ENCODE peak calls at places on chromosomes 1 and 21, in nine cellular contexts. One of them, this sample, is unnamed.

GRCh38 chr1:65224681-65225091 is 76.7 kb downstream of the AK4 start:
- DNase-seq in transverse colon: no peak
- DNase-seq in ovary: no peak
- DNase-seq in right lobe of liver: no peak
- DNase-seq in breast epithelium: no peak
- DNase-seq in prostate gland: no peak
- DNase-seq in A549: no peak
- DNase-seq in upper lobe of left lung: no peak
- DNase-seq in tibial nerve: no peak
- DNase-seq in this sample: no peak

GRCh38 chr1:20086800-20087199 is 16.8 kb downstream of the PLA2G5 start:
- DNase-seq in transverse colon: no peak
- DNase-seq in ovary: no peak
- DNase-seq in right lobe of liver: no peak
- DNase-seq in breast epithelium: no peak
- DNase-seq in prostate gland: no peak
- DNase-seq in A549: no peak
- DNase-seq in upper lobe of left lung: no peak
- DNase-seq in tibial nerve: no peak
- DNase-seq in this sample: no peak

GRCh38 chr1:97797403-97798183 is 123.2 kb downstream of the DPYD start:
- DNase-seq in transverse colon: no peak
- DNase-seq in ovary: no peak
- DNase-seq in right lobe of liver: no peak
- DNase-seq in breast epithelium: no peak
- DNase-seq in prostate gland: no peak
- DNase-seq in A549: no peak
- DNase-seq in upper lobe of left lung: no peak
- DNase-seq in tibial nerve: no peak
- DNase-seq in this sample: no peak

GRCh38 chr1:208203848-208204609 is 40.2 kb downstream of the PLXNA2 start:
- DNase-seq in transverse colon: no peak
- DNase-seq in ovary: no peak
- DNase-seq in right lobe of liver: no peak
- DNase-seq in breast epithelium: no peak
- DNase-seq in prostate gland: no peak
- DNase-seq in A549: no peak
- DNase-seq in upper lobe of left lung: no peak
- DNase-seq in tibial nerve: no peak
- DNase-seq in this sample: no peak

GRCh38 chr1:45040297-45040696 is 28.2 kb downstream of the UROD start:
- DNase-seq in transverse colon: no peak
- DNase-seq in ovary: no peak
- DNase-seq in right lobe of liver: no peak
- DNase-seq in breast epithelium: no peak
- DNase-seq in prostate gland: no peak
- DNase-seq in A549: no peak
- DNase-seq in upper lobe of left lung: no peak
- DNase-seq in tibial nerve: no peak
- DNase-seq in this sample: no peak

GRCh38 chr21:46393451-46393940 is 65.2 kb upstream of the DIP2A start:
- DNase-seq in transverse colon: no peak
- DNase-seq in ovary: peak; percentile 62
- DNase-seq in right lobe of liver: no peak
- DNase-seq in breast epithelium: no peak
- DNase-seq in prostate gland: no peak
- DNase-seq in A549: no peak
- DNase-seq in upper lobe of left lung: no peak
- DNase-seq in tibial nerve: no peak
- DNase-seq in this sample: no peak

GRCh38 chr21:42536601-42537000 is 22.9 kb downstream of the SLC37A1 start:
- DNase-seq in transverse colon: no peak
- DNase-seq in ovary: no peak
- DNase-seq in right lobe of liver: no peak
- DNase-seq in breast epithelium: peak; percentile 24
- DNase-seq in prostate gland: no peak
- DNase-seq in A549: no peak
- DNase-seq in upper lobe of left lung: peak; percentile 12
- DNase-seq in tibial nerve: no peak
- DNase-seq in this sample: peak; percentile 41

GRCh38 chr1:87329051-87329755 is 523 bp downstream of the LMO4 start:
- DNase-seq in transverse colon: peak; percentile 57
- DNase-seq in ovary: peak; percentile 60
- DNase-seq in right lobe of liver: peak; percentile 79
- DNase-seq in breast epithelium: no peak
- DNase-seq in prostate gland: peak; percentile 43
- DNase-seq in A549: no peak
- DNase-seq in upper lobe of left lung: peak; percentile 43
- DNase-seq in tibial nerve: peak; percentile 15
- DNase-seq in this sample: peak; percentile 70

DNA sequence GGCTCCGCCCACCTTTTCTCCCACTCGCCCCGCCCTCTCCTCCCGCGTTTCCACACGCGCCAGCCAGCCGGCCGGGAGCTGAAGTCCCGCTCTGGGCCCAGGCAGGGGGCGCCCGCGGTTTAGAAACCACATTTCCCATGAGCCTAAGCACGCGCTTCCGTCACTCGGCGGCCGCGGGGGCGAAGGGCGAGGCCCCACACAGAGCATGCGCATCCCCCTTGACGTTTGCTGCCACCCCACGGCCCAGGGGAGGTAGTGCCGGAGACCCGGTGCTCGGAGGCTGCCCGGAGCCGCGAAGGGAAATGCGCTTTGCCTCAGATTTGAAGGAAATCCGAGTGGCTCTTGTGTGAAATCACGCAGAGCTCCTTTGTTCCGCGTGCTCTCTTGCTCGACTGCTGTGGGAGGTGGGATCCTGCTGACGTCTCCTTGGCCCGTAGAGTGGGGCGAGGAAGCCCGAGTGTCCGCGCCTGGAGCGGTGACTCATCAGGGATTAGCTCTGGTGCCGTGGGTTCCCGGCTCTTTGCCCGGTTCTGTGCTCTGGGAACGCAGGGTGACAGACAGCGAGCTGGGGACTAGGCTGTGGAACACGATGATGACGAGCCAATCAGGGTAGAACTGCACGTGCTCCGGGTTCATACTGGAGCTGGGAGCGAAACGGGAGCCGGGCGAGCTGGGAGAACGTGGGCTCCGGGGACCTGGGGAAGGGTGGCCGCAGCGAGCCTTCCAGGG is 406 bp upstream of the B3GALNT2 start:
- DNase-seq in transverse colon: peak; percentile 100
- DNase-seq in ovary: peak; percentile 100
- DNase-seq in right lobe of liver: peak; percentile 100
- DNase-seq in breast epithelium: peak; percentile 99
- DNase-seq in prostate gland: peak; percentile 99
- DNase-seq in A549: peak; percentile 99
- DNase-seq in upper lobe of left lung: peak; percentile 99
- DNase-seq in tibial nerve: peak; percentile 99
- DNase-seq in this sample: peak; percentile 99
- TF ChIP-seq POLR2A in transverse colon: peak; percentile 74
- TF ChIP-seq POLR2A in ovary: peak; percentile 86
- TF ChIP-seq POLR2A in right lobe of liver: peak; percentile 88
- TF ChIP-seq POLR2A in breast epithelium: no peak
- TF ChIP-seq POLR2A in prostate gland: peak; percentile 6
- TF ChIP-seq POLR2A in A549: peak; percentile 67
- TF ChIP-seq POLR2A in upper lobe of left lung: no peak
- TF ChIP-seq POLR2A in tibial nerve: peak; percentile 91
- TF ChIP-seq POLR2A in this sample: peak; percentile 76

DNA sequence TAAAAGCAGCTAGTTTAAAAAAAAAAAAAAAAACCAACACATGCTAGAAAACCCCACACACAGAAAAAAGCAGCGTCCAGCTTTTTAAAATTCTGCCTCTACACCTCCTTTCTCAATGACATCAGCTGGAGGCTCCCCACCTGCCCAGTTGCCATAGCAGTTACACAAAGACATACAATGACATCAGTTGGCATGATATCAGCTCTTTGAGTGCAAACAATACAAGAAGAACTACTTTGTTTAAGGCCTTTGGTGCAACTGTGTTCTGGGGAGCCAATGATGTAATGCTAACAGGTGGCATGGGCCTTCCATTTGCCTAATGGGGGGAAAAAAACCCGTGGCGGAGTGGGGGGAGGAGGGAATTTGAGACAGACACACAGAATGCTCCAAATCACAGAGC is 32.9 kb downstream of the DUSP10 start:
- DNase-seq in transverse colon: peak; percentile 28
- DNase-seq in ovary: no peak
- DNase-seq in right lobe of liver: no peak
- DNase-seq in breast epithelium: no peak
- DNase-seq in prostate gland: no peak
- DNase-seq in A549: peak; percentile 86
- DNase-seq in upper lobe of left lung: peak; percentile 35
- DNase-seq in tibial nerve: no peak
- DNase-seq in this sample: peak; percentile 57
- H3K4me1 ChIP-seq in transverse colon: peaks cover 36% of the 10 kb centered on the region
- H3K4me1 ChIP-seq in ovary: no peaks in the 10 kb centered on the region
- H3K4me1 ChIP-seq in right lobe of liver: peaks cover 58% of the 10 kb centered on the region
- H3K4me1 ChIP-seq in breast epithelium: no peaks in the 10 kb centered on the region
- H3K4me1 ChIP-seq in prostate gland: no peaks in the 10 kb centered on the region
- H3K4me1 ChIP-seq in A549: peaks cover 57% of the 10 kb centered on the region
- H3K4me1 ChIP-seq in upper lobe of left lung: peaks cover 12% of the 10 kb centered on the region
- H3K4me1 ChIP-seq in tibial nerve: peaks cover 7% of the 10 kb centered on the region
- H3K4me1 ChIP-seq in this sample: no peaks in the 10 kb centered on the region

DNA sequence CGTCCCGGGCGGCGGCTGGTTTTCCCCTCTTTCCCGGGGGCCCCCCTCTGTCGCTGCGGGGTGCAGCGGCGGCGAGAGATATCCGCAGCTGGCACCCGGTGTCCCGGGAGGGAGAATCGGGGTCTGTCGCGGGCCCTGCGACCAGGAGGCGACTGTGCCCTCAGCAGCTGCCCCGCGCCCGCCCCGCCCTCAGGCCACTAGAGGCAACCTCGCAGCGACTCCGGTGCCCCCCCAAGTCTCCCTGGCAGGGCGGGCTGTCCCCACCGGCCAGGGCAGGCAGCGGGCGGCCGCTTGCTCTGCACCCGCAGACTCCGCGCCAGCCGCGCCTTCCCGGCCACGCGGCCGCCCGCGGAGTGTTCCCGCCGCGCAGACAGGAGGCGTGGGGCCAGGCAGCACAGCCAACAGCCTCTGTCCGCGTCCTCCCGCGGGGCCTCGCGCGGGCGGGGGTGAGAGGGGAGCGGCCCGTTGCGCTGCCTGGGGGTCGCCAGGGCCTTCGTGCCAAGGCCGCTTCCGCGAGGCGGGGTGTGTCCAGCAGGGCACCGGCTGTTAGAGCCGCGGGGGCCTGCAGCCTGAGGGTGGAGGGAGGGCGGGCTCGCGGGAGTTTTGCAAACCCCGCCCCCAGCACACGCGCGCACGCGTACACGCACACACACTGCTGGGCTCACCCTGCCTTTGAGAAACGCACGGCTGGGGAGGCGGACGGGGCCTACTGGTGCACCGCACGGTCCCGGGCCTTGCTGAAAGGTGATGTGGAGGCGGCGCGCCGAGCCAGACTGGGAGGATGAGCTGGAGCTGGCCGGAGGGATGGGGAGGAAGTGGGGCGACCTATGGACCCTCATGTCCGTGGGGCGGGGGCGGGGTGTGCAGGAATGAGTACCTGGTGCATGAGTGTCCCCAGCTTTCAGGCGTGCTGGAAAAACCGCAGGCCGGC is 41.4 kb downstream of the KIAA1614 start:
- DNase-seq in transverse colon: peak; percentile 79
- DNase-seq in ovary: peak; percentile 79
- DNase-seq in right lobe of liver: peak; percentile 74
- DNase-seq in breast epithelium: no peak
- DNase-seq in prostate gland: peak; percentile 22
- DNase-seq in A549: peak; percentile 61
- DNase-seq in upper lobe of left lung: peak; percentile 55
- DNase-seq in tibial nerve: no peak
- DNase-seq in this sample: peak; percentile 82
- TF ChIP-seq POLR2A in transverse colon: no peak
- TF ChIP-seq POLR2A in ovary: no peak
- TF ChIP-seq POLR2A in right lobe of liver: no peak
- TF ChIP-seq POLR2A in breast epithelium: no peak
- TF ChIP-seq POLR2A in prostate gland: no peak
- TF ChIP-seq POLR2A in A549: peak; percentile 38
- TF ChIP-seq POLR2A in upper lobe of left lung: no peak
- TF ChIP-seq POLR2A in tibial nerve: no peak
- TF ChIP-seq POLR2A in this sample: no peak

GRCh38 chr1:203180611-203181330 is 5.1 kb upstream of the MYBPH start:
- DNase-seq in transverse colon: no peak
- DNase-seq in ovary: no peak
- DNase-seq in right lobe of liver: no peak
- DNase-seq in breast epithelium: peak; percentile 44
- DNase-seq in prostate gland: no peak
- DNase-seq in A549: no peak
- DNase-seq in upper lobe of left lung: no peak
- DNase-seq in tibial nerve: no peak
- DNase-seq in this sample: no peak

GRCh38 chr1:203182377-203182927 is 4.1 kb downstream of the CHI3L1 start:
- DNase-seq in transverse colon: no peak
- DNase-seq in ovary: no peak
- DNase-seq in right lobe of liver: no peak
- DNase-seq in breast epithelium: peak; percentile 17
- DNase-seq in prostate gland: no peak
- DNase-seq in A549: no peak
- DNase-seq in upper lobe of left lung: no peak
- DNase-seq in tibial nerve: no peak
- DNase-seq in this sample: peak; percentile 12

GRCh38 chr1:203179328-203180009 is 3.8 kb upstream of the MYBPH start:
- DNase-seq in transverse colon: no peak
- DNase-seq in ovary: no peak
- DNase-seq in right lobe of liver: no peak
- DNase-seq in breast epithelium: peak; percentile 47
- DNase-seq in prostate gland: no peak
- DNase-seq in A549: no peak
- DNase-seq in upper lobe of left lung: no peak
- DNase-seq in tibial nerve: no peak
- DNase-seq in this sample: no peak

GRCh38 chr1:203183828-203184227 is 2.7 kb downstream of the CHI3L1 start:
- DNase-seq in transverse colon: no peak
- DNase-seq in ovary: no peak
- DNase-seq in right lobe of liver: no peak
- DNase-seq in breast epithelium: no peak
- DNase-seq in prostate gland: no peak
- DNase-seq in A549: no peak
- DNase-seq in upper lobe of left lung: no peak
- DNase-seq in tibial nerve: no peak
- DNase-seq in this sample: no peak

DNA sequence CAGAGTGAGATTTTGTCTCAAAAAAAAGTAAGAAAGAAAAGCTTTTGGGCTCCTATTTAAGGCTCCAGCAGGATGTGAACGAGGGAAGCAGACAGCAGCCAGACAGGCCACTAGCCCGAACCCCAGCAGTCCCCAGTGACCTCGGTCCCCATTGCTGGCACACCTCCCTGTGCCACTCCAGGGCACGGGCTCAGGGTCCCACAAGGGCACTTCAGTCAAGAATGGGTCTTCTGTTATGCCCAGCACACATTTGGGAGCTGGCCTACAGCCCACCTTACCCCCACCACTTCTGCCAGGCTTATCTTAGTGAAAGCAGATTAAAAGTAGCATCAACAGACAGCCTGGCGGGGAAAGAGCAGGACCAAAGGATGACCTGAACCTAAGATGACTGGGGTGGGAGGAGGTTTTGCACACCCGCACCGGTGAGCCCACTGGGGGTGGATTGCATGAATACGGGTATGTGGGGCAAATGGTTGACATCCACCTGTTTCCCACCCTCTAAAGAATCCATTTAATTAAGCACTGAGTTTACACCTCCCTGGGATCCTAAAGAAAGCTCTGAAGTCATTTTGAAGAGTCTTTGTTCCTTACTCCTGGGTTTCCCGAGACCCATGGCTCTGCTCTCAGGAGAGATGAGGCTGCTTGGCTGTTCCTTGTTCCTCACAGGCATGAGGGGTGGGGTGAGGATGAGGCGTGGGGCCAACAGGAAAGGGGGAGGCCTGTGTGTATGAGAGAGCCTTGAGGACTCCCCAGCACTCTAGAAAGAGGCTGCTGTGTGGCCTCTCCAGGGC is 4.7 kb downstream of the CHI3L1 start:
- DNase-seq in transverse colon: no peak
- DNase-seq in ovary: no peak
- DNase-seq in right lobe of liver: no peak
- DNase-seq in breast epithelium: peak; percentile 40
- DNase-seq in prostate gland: no peak
- DNase-seq in A549: no peak
- DNase-seq in upper lobe of left lung: peak; percentile 64
- DNase-seq in tibial nerve: no peak
- DNase-seq in this sample: peak; percentile 23
- H3K4me1 ChIP-seq in transverse colon: no peaks in the 10 kb centered on the region
- H3K4me1 ChIP-seq in ovary: peaks cover 2% of the 10 kb centered on the region
- H3K4me1 ChIP-seq in right lobe of liver: no peaks in the 10 kb centered on the region
- H3K4me1 ChIP-seq in breast epithelium: no peaks in the 10 kb centered on the region
- H3K4me1 ChIP-seq in prostate gland: no peaks in the 10 kb centered on the region
- H3K4me1 ChIP-seq in A549: peaks cover 22% of the 10 kb centered on the region
- H3K4me1 ChIP-seq in upper lobe of left lung: peaks cover 4% of the 10 kb centered on the region
- H3K4me1 ChIP-seq in tibial nerve: peaks cover 8% of the 10 kb centered on the region
- H3K4me1 ChIP-seq in this sample: no peaks in the 10 kb centered on the region